ENCODE peak calls at places on chromosome X, in seven cellular contexts. N is GM04504, G is neural progenitor cell, I is AG08396, D is NCI-H526, S is NCI-H1694 treated with DMSO at 0.1 percent for 48 hours, W is SHP77. A is an unnamed sample.

GRCh38 chrX:53280703-53281320 is 572 bp downstream of the IQSEC2 start:
- DNase-seq in N (no peak), W (no peak), G (peak), D (no peak), S (no peak), I (no peak), A (peak)

GRCh38 chrX:151870603-151871002 is 42.1 kb upstream of the MAGEA4 start:
- DNase-seq in S (no peak), W (no peak), I (peak), G (no peak), D (no peak), N (peak), A (peak)

GRCh38 chrX:134572816-134573682 is 85.2 kb downstream of the PLAC1 start:
- DNase-seq in I (no peak), W (no peak), D (no peak), G (no peak), N (no peak), S (no peak), A (no peak)

GRCh38 chrX:20606831-20607230 is 340.1 kb upstream of the RPS6KA3 start:
- DNase-seq in W (no peak), S (no peak), N (no peak), D (no peak), I (no peak), G (no peak), A (no peak)

GRCh38 chrX:39907964-39908616 is 189.7 kb downstream of the BCOR start:
- DNase-seq in N (peak), G (no peak), S (no peak), I (peak), D (no peak), W (no peak), A (peak)

GRCh38 chrX:103607385-103608304 is at the start of gene TCEAL3:
- DNase-seq in N (no peak), D (no peak), G (peak), I (peak), W (peak), S (peak), A (peak)

GRCh38 chrX:94123062-94123461 is 449.1 kb downstream of the FAM133A start:
- DNase-seq in D (no peak), S (no peak), N (no peak), W (no peak), I (no peak), G (no peak), A (no peak)

GRCh38 chrX:119503484-119503861 is 35.2 kb downstream of the SLC25A5 start:
- DNase-seq in D (no peak), I (peak), S (no peak), W (no peak), G (no peak), N (peak), A (peak)

GRCh38 chrX:40719731-40720130 is 15.6 kb downstream of the MED14 start:
- DNase-seq in D (no peak), W (no peak), S (no peak), G (no peak), N (no peak), I (no peak), A (no peak)

GRCh38 chrX:144601010-144601409 is 646.3 kb upstream of the SPANXN1 start:
- DNase-seq in W (no peak), I (no peak), S (no peak), N (no peak), D (no peak), G (no peak), A (no peak)

GRCh38 chrX:74371823-74372222 is 49.5 kb upstream of the SLC16A2 start:
- DNase-seq in I (no peak), G (no peak), W (no peak), D (no peak), N (no peak), S (no peak), A (no peak)

GRCh38 chrX:2371026-2371778 is 129.6 kb downstream of the DHRSX start:
- DNase-seq in G (no peak), I (no peak), S (no peak), N (no peak), D (no peak), W (no peak), A (no peak)

GRCh38 chrX:40307871-40308270 is 210.1 kb upstream of the BCOR start:
- DNase-seq in I (no peak), D (no peak), G (no peak), S (no peak), W (no peak), N (no peak), A (no peak)

GRCh38 chrX:134764202-134764785 is 106.0 kb upstream of the PLAC1 start:
- DNase-seq in S (peak), W (no peak), G (peak), N (no peak), I (peak), D (peak), A (no peak)

GRCh38 chrX:136816970-136817369 is 36.2 kb upstream of the ARHGEF6 start:
- DNase-seq in G (no peak), N (no peak), S (no peak), D (no peak), W (no peak), I (peak), A (no peak)

GRCh38 chrX:109472939-109473713 is 8.8 kb downstream of the GUCY2F start:
- DNase-seq in W (peak), I (peak), D (peak), N (no peak), G (peak), S (no peak), A (peak)

GRCh38 chrX:1546601-1547275 is 9.8 kb upstream of the P2RY8 start:
- DNase-seq in S (no peak), I (no peak), W (no peak), N (no peak), D (no peak), G (no peak), A (no peak)

GRCh38 chrX:7073336-7073735 is 74.2 kb upstream of the STS start:
- DNase-seq in D (no peak), G (no peak), S (no peak), N (no peak), I (no peak), W (no peak), A (no peak)

GRCh38 chrX:115564243-115564642 is 3.3 kb downstream of the PLS3 start:
- DNase-seq in W (no peak), N (no peak), S (no peak), G (no peak), D (no peak), I (no peak), A (no peak)

GRCh38 chrX:83508006-83508405 is at the start of gene POU3F4:
- DNase-seq in D (no peak), S (no peak), G (peak), I (peak), N (no peak), W (no peak), A (no peak)

GRCh38 chrX:56728752-56729151 is 291 bp upstream of the NBDY start:
- DNase-seq in G (no peak), D (peak), N (no peak), W (peak), I (no peak), S (no peak), A (peak)

GRCh38 chrX:11287505-11287904 is 5.7 kb upstream of the AMELX start:
- DNase-seq in G (no peak), D (no peak), N (no peak), S (no peak), W (no peak), I (peak), A (peak)

GRCh38 chrX:73903941-73904340 is 340.9 kb downstream of the CHIC1 start:
- DNase-seq in G (no peak), W (no peak), S (no peak), D (no peak), N (no peak), I (no peak), A (no peak)

GRCh38 chrX:24494544-24495113 is 29.5 kb downstream of the PDK3 start:
- DNase-seq in W (peak), I (peak), S (peak), N (peak), D (no peak), G (peak), A (peak)

GRCh38 chrX:39195156-39195555 is 393.9 kb downstream of the MID1IP1 start:
- DNase-seq in W (no peak), G (no peak), N (no peak), I (no peak), S (no peak), D (no peak), A (no peak)

GRCh38 chrX:85309717-85310116 is 65.9 kb downstream of the ZNF711 start:
- DNase-seq in D (no peak), I (no peak), G (peak), W (no peak), N (no peak), S (no peak), A (no peak)

GRCh38 chrX:8364369-8365141 is 100.1 kb upstream of the VCX3B start:
- DNase-seq in G (peak), D (peak), I (no peak), W (peak), S (peak), N (no peak), A (peak)

GRCh38 chrX:69285881-69286545 is 120.8 kb upstream of the PJA1 start:
- DNase-seq in W (peak), D (no peak), N (no peak), I (peak), G (peak), S (peak), A (peak)

GRCh38 chrX:107699611-107700010 is 71.3 kb downstream of the PRPS1 start:
- DNase-seq in I (no peak), S (no peak), D (no peak), N (no peak), G (no peak), W (no peak), A (no peak)

GRCh38 chrX:20128678-20129077 is 12.0 kb upstream of the MAP7D2 start:
- DNase-seq in D (no peak), G (no peak), N (no peak), S (no peak), I (no peak), W (no peak), A (no peak)

GRCh38 chrX:76279007-76279406 is 106.1 kb downstream of the PBDC1 start:
- DNase-seq in S (peak), W (peak), I (peak), D (peak), N (peak), G (peak), A (peak)

GRCh38 chrX:37692918-37693317 is 7.3 kb downstream of the XK start:
- DNase-seq in S (no peak), G (no peak), N (no peak), W (no peak), I (no peak), D (no peak), A (no peak)

GRCh38 chrX:100994352-100995281 is 25.1 kb downstream of the ARL13A start:
- DNase-seq in S (no peak), I (peak), G (no peak), D (no peak), N (peak), W (no peak), A (no peak)

GRCh38 chrX:54063361-54063760 is 19.1 kb upstream of the PHF8 start:
- DNase-seq in D (no peak), W (no peak), I (no peak), G (no peak), N (no peak), S (no peak), A (no peak)

GRCh38 chrX:27715610-27716009 is 92.2 kb upstream of the MAGEB10 start:
- DNase-seq in S (no peak), I (no peak), D (no peak), N (no peak), G (no peak), W (no peak), A (no peak)

A was measured in MG63.